ENCODE peak calls at places on chromosomes 6 and 20, in seven cellular contexts. R is tibial artery; K is fibroblast of lung; A is lower lobe of right lung; G is Peyer's patch; D is effector memory CD4-positive, alpha-beta T cell; O is NT2/D1. Z is an unnamed sample. For H3K4me1 and H3K9me3, the result is how much of the 10 kb centered on the place peaks cover.

GRCh38 chr6:158756977-158757752 is 62.0 kb downstream of the EZR start:
- DNase-seq in R (no peak), K (no peak), A (no peak), G (no peak), D (no peak), O (no peak), Z (no peak)

GRCh38 chr6:170370413-170370812 is 63.9 kb downstream of the FAM120B start:
- DNase-seq in R (no peak), K (no peak), A (no peak), G (no peak), D (no peak), O (no peak), Z (peak)

GRCh38 chr6:37125779-37126553 is 44.0 kb upstream of the PIM1 start:
- DNase-seq in R (no peak), K (peak), A (no peak), G (no peak), D (no peak), O (peak), Z (no peak)

GRCh38 chr6:64439274-64439673 is 803.7 kb downstream of the PHF3 start:
- DNase-seq in R (no peak), K (no peak), A (no peak), G (no peak), D (no peak), O (no peak), Z (no peak)

GRCh38 chr6:104795363-104795762 is 64.4 kb downstream of the HACE1 start:
- DNase-seq in R (no peak), K (no peak), A (no peak), G (no peak), D (no peak), O (no peak), Z (no peak)

GRCh38 chr20:9660236-9660868 is 146.0 kb downstream of the LAMP5 start:
- DNase-seq in R (no peak), K (peak), A (no peak), G (no peak), D (no peak), O (peak), Z (no peak)

GRCh38 chr20:25082498-25082873 is 545 bp upstream of the VSX1 start:
- DNase-seq in R (no peak), K (no peak), A (no peak), G (no peak), D (no peak), O (no peak), Z (no peak)

GRCh38 chr6:54681987-54682386 is 164.6 kb upstream of the FAM83B start:
- DNase-seq in R (no peak), K (peak), A (no peak), G (no peak), D (no peak), O (no peak), Z (no peak)

GRCh38 chr6:53493635-53494025 is 51.3 kb downstream of the GCLC start:
- DNase-seq in R (no peak), K (peak), A (no peak), G (no peak), D (no peak), O (no peak), Z (no peak)

GRCh38 chr6:113318553-113318952 is 538.6 kb upstream of the MARCKS start:
- DNase-seq in R (no peak), K (peak), A (no peak), G (no peak), D (no peak), O (no peak), Z (no peak)

GRCh38 chr6:35919827-35920751 is 809 bp downstream of the SRPK1 start:
- DNase-seq in R (no peak), K (peak), A (peak), G (peak), D (peak), O (no peak), Z (peak)

DNA sequence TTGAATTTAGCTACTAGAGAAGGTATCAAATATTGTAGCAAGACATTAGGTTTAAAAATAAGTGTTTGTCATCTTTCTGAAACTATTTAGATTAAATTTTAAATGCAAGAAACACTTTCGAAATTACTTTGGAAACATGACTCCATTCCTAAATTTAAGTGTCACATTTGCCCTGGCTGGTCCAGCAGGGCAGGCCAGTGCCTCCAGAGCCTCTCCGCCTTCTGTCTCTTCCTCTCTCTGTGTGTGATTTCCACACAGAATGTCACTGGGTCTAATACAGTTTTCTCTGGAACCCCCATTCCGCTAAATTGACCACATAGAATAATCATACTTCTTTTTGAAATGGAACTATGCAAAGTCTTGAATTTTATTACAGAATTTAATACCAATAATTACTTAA is 111.5 kb downstream of the SOBP start:
- DNase-seq in R (no peak), K (no peak), A (no peak), G (no peak), D (no peak), O (no peak), Z (no peak)
- H3K4me3 ChIP-seq in R (no peak), K (no peak), A (no peak), G (no peak), D (no peak), O (no peak), Z (no peak)

GRCh38 chr20:38150595-38151170 is 14.4 kb downstream of the TGM2 start:
- DNase-seq in R (no peak), K (no peak), A (peak), G (no peak), D (no peak), O (no peak), Z (peak)

GRCh38 chr20:38153401-38153800 is 11.7 kb downstream of the TGM2 start:
- DNase-seq in R (no peak), K (no peak), A (no peak), G (no peak), D (no peak), O (no peak), Z (no peak)

GRCh38 chr20:38151455-38151854 is 13.6 kb downstream of the TGM2 start:
- DNase-seq in R (no peak), K (no peak), A (peak), G (no peak), D (no peak), O (no peak), Z (no peak)

GRCh38 chr20:38152175-38153010 is 12.7 kb downstream of the TGM2 start:
- DNase-seq in R (peak), K (peak), A (peak), G (peak), D (no peak), O (no peak), Z (peak)

GRCh38 chr20:38153011-38153329 is 12.1 kb downstream of the TGM2 start:
- DNase-seq in R (no peak), K (peak), A (no peak), G (no peak), D (no peak), O (no peak), Z (no peak)
- H3K4me1 ChIP-seq in R (half or more), K (under half), A (half or more), G (under half), D (under half), O (under half), Z (under half)

GRCh38 chr6:168279403-168279935 is 40.1 kb downstream of the DACT2 start:
- DNase-seq in R (no peak), K (no peak), A (no peak), G (no peak), D (no peak), O (no peak), Z (no peak)
- H3K9me3 ChIP-seq in R (under half), K (under half), A (under half), G (under half), D (under half), O (under half), Z (under half)

GRCh38 chr20:19781235-19781634 is 23.2 kb downstream of the RIN2 start:
- DNase-seq in R (no peak), K (no peak), A (no peak), G (no peak), D (no peak), O (no peak), Z (no peak)
- H3K4me3 ChIP-seq in R (no peak), K (no peak), A (no peak), G (no peak), D (no peak), O (no peak), Z (no peak)

GRCh38 chr20:48841861-48842529 is 14.2 kb upstream of the PREX1 start:
- DNase-seq in R (no peak), K (peak), A (no peak), G (no peak), D (no peak), O (no peak), Z (no peak)
- H3K4me1 ChIP-seq in R (under half), K (under half), A (under half), G (under half), D (under half), O (under half), Z (under half)

DNA sequence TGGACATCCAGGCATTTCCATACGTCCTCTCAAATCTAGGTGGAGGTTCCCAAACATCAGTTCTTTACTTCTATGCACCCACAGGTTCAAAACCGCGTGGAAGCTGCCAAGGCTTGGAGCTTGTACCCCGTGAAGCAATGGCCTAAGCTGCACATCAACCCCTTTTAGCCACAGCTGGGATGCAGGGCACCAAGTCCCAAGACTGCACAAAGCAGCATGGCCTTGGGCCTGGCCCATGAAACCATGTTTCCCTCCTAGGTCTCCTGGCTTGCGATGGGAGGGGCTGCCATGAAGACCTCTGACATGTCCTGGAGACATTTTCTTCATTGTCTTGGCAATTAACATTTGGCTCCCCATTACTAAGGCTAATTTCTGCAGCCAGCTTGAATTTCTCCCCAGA is 88.9 kb upstream of the CBLN4 start:
- DNase-seq in R (no peak), K (no peak), A (no peak), G (no peak), D (no peak), O (no peak), Z (peak)
- H3K9me3 ChIP-seq in R (under half), K (under half), A (under half), G (under half), D (under half), O (under half), Z (under half)

GRCh38 chr20:3797226-3797545 is 1.1 kb downstream of the CDC25B start:
- DNase-seq in R (no peak), K (no peak), A (peak), G (no peak), D (no peak), O (no peak), Z (no peak)
- H3K4me3 ChIP-seq in R (peak), K (peak), A (peak), G (no peak), D (peak), O (peak), Z (no peak)

Z was measured in mucosa of descending colon.